ENCODE peak calls at places on chromosomes 4 and X, in eight cellular contexts. L is HEK293T; A is HT1080; T is IMR-90; D is stimulated activated CD4-positive, alpha-beta T cell treated with anti-CD3 and anti-CD28 coated beads, TNF-alpha, amount 100 ng/mL, for 1 hour; V is activated T-helper 1 cell treated with Interleukin-2 at 50 U/mL for 16 hours; R is T1000; N is NCI-H2081. I is an unnamed sample.

GRCh38 chr4:15652191-15652590 is 3.0 kb downstream of the FBXL5 start:
- DNase-seq in A (no peak), R (no peak), D (no peak), V (no peak), T (peak), N (no peak), L (no peak), I (no peak)

GRCh38 chr4:139918994-139919393 is 235.0 kb downstream of the MAML3 start:
- DNase-seq in T (no peak), L (no peak), D (no peak), V (no peak), R (no peak), A (no peak), N (no peak), I (no peak)

GRCh38 chr4:74158561-74159396 is 861 bp downstream of the MTHFD2L start:
- DNase-seq in A (peak), R (no peak), T (peak), N (peak), D (no peak), L (no peak), V (no peak), I (no peak)

GRCh38 chrX:5431823-5432222 is 796.8 kb downstream of the NLGN4X start:
- DNase-seq in T (no peak), A (no peak), N (no peak), D (no peak), V (no peak), L (no peak), R (no peak), I (no peak)

GRCh38 chrX:39551748-39552147 is 546.0 kb downstream of the BCOR start:
- DNase-seq in L (no peak), D (no peak), A (no peak), N (no peak), T (no peak), V (no peak), R (no peak), I (no peak)

GRCh38 chr4:181959121-181959520 is 284.1 kb upstream of the TENM3 start:
- DNase-seq in T (peak), L (no peak), N (no peak), V (no peak), A (peak), R (peak), D (no peak), I (peak)

GRCh38 chr4:159142254-159142653 is 39.4 kb downstream of the RAPGEF2 start:
- DNase-seq in T (peak), V (no peak), R (no peak), D (no peak), L (no peak), A (no peak), N (no peak), I (peak)

GRCh38 chr4:126794363-126794762 is 838.4 kb upstream of the INTU start:
- DNase-seq in D (no peak), T (peak), N (no peak), L (no peak), V (no peak), R (no peak), A (peak), I (no peak)

GRCh38 chr4:157838366-157838765 is 334.5 kb downstream of the GASK1B start:
- DNase-seq in A (no peak), D (no peak), V (no peak), L (no peak), R (no peak), N (no peak), T (no peak), I (no peak)

GRCh38 chr4:183355405-183355804 is 33.2 kb upstream of the CLDN24 start:
- DNase-seq in T (peak), R (no peak), N (no peak), D (no peak), A (peak), V (no peak), L (no peak), I (peak)

GRCh38 chr4:118927976-118928375 is 39.3 kb downstream of the SYNPO2 start:
- DNase-seq in L (no peak), A (no peak), R (no peak), N (no peak), T (no peak), V (no peak), D (no peak), I (no peak)

GRCh38 chrX:49172280-49172780 is 632 bp downstream of the PLP2 start:
- DNase-seq in R (peak), N (peak), A (peak), V (peak), L (no peak), T (peak), D (peak), I (peak)

GRCh38 chr4:151048913-151049312 is 33.8 kb upstream of the LRBA start:
- DNase-seq in D (no peak), V (no peak), R (no peak), L (no peak), T (no peak), N (no peak), A (no peak), I (no peak)

GRCh38 chr4:86963697-86964096 is 28.9 kb downstream of the AFF1 start:
- DNase-seq in T (peak), V (no peak), A (peak), N (no peak), R (no peak), D (no peak), L (no peak), I (peak)

I was measured in Daoy.